ENCODE peak calls at places on chromosomes 7 and 10, in seven cellular contexts. N is DMS153, Y is OCI-M1, J is mammary epithelial cell, U is GM13976, R is breast epithelium, E is NCI-H446 treated with DMSO at 0.1 percent for 48 hours. B is an unnamed sample.

GRCh38 chr7:21851445-21852043 is 94.2 kb downstream of the CDCA7L start:
- DNase-seq in R (no peak), E (no peak), U (no peak), N (no peak), J (no peak), Y (no peak), B (no peak)

GRCh38 chr10:3935141-3935540 is 150.1 kb upstream of the KLF6 start:
- DNase-seq in R (peak; percentile 60), N (no peak), Y (no peak), J (peak; percentile 77), E (no peak), U (peak; percentile 91), B (no peak)

GRCh38 chr7:43584200-43584586 is 1.3 kb downstream of the STK17A start:
- DNase-seq in J (peak; percentile 66), N (no peak), R (no peak), E (peak; percentile 62), Y (peak; percentile 40), U (no peak), B (no peak)

GRCh38 chr7:27750336-27750735 is 10.4 kb downstream of the TAX1BP1 start:
- DNase-seq in E (no peak), J (no peak), R (no peak), N (no peak), U (no peak), Y (peak; percentile 59), B (no peak)

GRCh38 chr7:127751062-127751722 is 99.2 kb downstream of the SND1 start:
- DNase-seq in U (no peak), E (peak; percentile 26), Y (peak; percentile 23), N (peak; percentile 4), J (peak; percentile 46), R (no peak), B (no peak)

GRCh38 chr10:91366687-91367086 is 43.5 kb upstream of the HECTD2 start:
- DNase-seq in E (no peak), N (no peak), J (no peak), U (no peak), R (no peak), Y (no peak), B (no peak)

GRCh38 chr10:132701099-132701845 is 84.7 kb downstream of the NKX6-2 start:
- DNase-seq in R (no peak), U (no peak), J (no peak), Y (no peak), N (no peak), E (no peak), B (no peak)

GRCh38 chr10:78215645-78216044 is 182.0 kb downstream of the RPS24 start:
- DNase-seq in R (peak; percentile 33), J (no peak), Y (peak; percentile 23), E (no peak), U (no peak), N (peak; percentile 26), B (peak; percentile 42)

GRCh38 chr7:2019693-2020511 is 212.8 kb downstream of the MAD1L1 start:
- DNase-seq in U (peak; percentile 86), R (no peak), J (no peak), N (no peak), E (no peak), Y (peak; percentile 3), B (peak; percentile 16)

GRCh38 chr7:1883031-1883761 is 213.1 kb downstream of the ELFN1 start:
- DNase-seq in E (no peak), J (peak; percentile 75), N (no peak), Y (peak; percentile 96), R (no peak), U (no peak), B (no peak)

GRCh38 chr7:117808273-117808868 is 64.9 kb downstream of the CTTNBP2 start:
- DNase-seq in U (no peak), R (peak; percentile 44), Y (no peak), J (no peak), N (no peak), E (peak; percentile 83), B (peak; percentile 11)

GRCh38 chr10:48507494-48507893 is 97.4 kb downstream of the ARHGAP22 start:
- DNase-seq in J (no peak), U (no peak), R (no peak), Y (no peak), E (no peak), N (no peak), B (no peak)

GRCh38 chr7:68185641-68186040 is 1189.0 kb downstream of the TYW1 start:
- DNase-seq in Y (no peak), N (peak; percentile 93), U (no peak), R (no peak), J (no peak), E (no peak), B (no peak)

B was measured in thoracic aorta.